ENCODE peak calls at places on chromosomes 2 and 18, in eight cellular contexts. F is CD8-positive, alpha-beta memory T cell; S is right lobe of liver; G is neuronal stem cell; R is body of pancreas; D is mesenchymal stem cell; I is HCT116; N is endodermal cell. U is an unnamed sample.
A peak's percentile ranks its signal among the peaks of the same experiment; 100 is the strongest.

GRCh38 chr18:45617284-45617683 is 2.0 kb downstream of the SLC14A2 start:
- DNase-seq in S (no peak), N (no peak), I (peak; percentile 48), R (peak; percentile 39), F (no peak), D (peak; percentile 47), G (no peak), U (peak; percentile 35)

GRCh38 chr2:33494155-33494779 is 17.8 kb downstream of the RASGRP3 start:
- DNase-seq in S (no peak), D (peak; percentile 62), G (no peak), R (no peak), F (no peak), I (no peak), N (no peak), U (no peak)

GRCh38 chr2:105919826-105920225 is 175.1 kb downstream of the NCK2 start:
- DNase-seq in G (no peak), D (peak; percentile 25), F (peak; percentile 72), R (no peak), I (peak; percentile 62), S (no peak), N (peak; percentile 80), U (no peak)

GRCh38 chr18:75799449-75800330 is 372.2 kb upstream of the SMIM21 start:
- DNase-seq in S (no peak), F (no peak), N (no peak), I (no peak), R (peak; percentile 23), G (no peak), D (peak; percentile 79), U (peak; percentile 97)

GRCh38 chr2:120104002-120104467 is 91.2 kb downstream of the EPB41L5 start:
- DNase-seq in D (peak; percentile 96), G (no peak), N (no peak), R (no peak), I (no peak), F (no peak), S (no peak), U (peak; percentile 90)

GRCh38 chr2:12109363-12110017 is 363.1 kb downstream of the LPIN1 start:
- DNase-seq in S (no peak), G (no peak), F (no peak), N (no peak), I (no peak), D (no peak), R (no peak), U (no peak)

GRCh38 chr2:66477125-66477842 is 42.4 kb downstream of the MEIS1 start:
- DNase-seq in I (no peak), D (peak; percentile 45), S (no peak), R (no peak), N (no peak), G (no peak), F (no peak), U (no peak)

GRCh38 chr18:55105873-55106272 is 146.6 kb upstream of the CCDC68 start:
- DNase-seq in N (no peak), S (no peak), R (no peak), D (no peak), I (no peak), F (no peak), G (no peak), U (no peak)

GRCh38 chr18:63147973-63148372 is 171.6 kb downstream of the BCL2 start:
- DNase-seq in D (no peak), S (no peak), G (no peak), N (no peak), R (no peak), I (no peak), F (no peak), U (no peak)

GRCh38 chr2:168431301-168432024 is 24.6 kb upstream of the CERS6 start:
- DNase-seq in D (no peak), N (no peak), G (no peak), S (no peak), I (no peak), F (no peak), R (no peak), U (no peak)

GRCh38 chr2:75500633-75501032 is 60.1 kb downstream of the EVA1A start:
- DNase-seq in D (no peak), G (no peak), S (no peak), N (no peak), R (no peak), F (no peak), I (no peak), U (no peak)

GRCh38 chr18:35042389-35043066 is 1.3 kb downstream of the MAPRE2 start:
- DNase-seq in S (no peak), G (no peak), I (no peak), D (peak; percentile 29), R (no peak), F (peak; percentile 60), N (no peak), U (no peak)

GRCh38 chr2:46187112-46187618 is 110.0 kb upstream of the EPAS1 start:
- DNase-seq in F (no peak), D (peak; percentile 46), I (no peak), G (no peak), S (peak; percentile 49), R (peak; percentile 83), N (peak; percentile 38), U (peak; percentile 78)

GRCh38 chr2:240391111-240392051 is 44.1 kb upstream of the GPC1 start:
- DNase-seq in S (no peak), D (no peak), F (peak; percentile 42), G (no peak), I (no peak), R (peak; percentile 9), N (peak; percentile 28), U (no peak)

GRCh38 chr2:120613742-120614481 is 121.8 kb upstream of the GLI2 start:
- DNase-seq in G (no peak), S (no peak), I (no peak), N (no peak), F (no peak), D (no peak), R (no peak), U (peak; percentile 22)

DNA sequence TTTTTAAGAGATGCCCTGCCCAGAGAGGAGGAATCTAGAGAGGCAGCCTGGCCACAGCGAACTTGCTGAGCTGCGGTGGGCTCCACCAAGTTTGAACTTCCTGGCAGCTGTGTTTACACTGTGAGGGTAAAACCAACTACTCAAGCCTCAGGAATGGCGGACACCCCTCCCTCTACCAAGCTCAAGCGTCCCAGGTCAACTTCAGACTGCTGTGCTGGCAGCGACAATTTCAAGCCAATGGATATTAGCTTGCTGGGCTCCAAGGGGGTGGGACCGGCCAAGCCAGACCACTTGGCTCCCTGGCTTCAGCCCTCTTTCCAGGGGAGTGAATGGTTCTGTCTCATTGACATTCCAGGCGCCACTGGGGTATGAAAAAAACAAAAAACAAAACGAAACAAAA is 289.4 kb downstream of the KCNS3 start:
- DNase-seq in N (no peak), I (no peak), F (no peak), G (no peak), S (no peak), R (no peak), D (no peak), U (peak; percentile 56)
- H3K4me3 ChIP-seq in N (no peak overlapping the region), I (no peak overlapping the region), F (no peak overlapping the region), G (no peak overlapping the region), S (no peak overlapping the region), R (no peak overlapping the region), D (no peak overlapping the region), U (peak overlapping the region; percentile 13)

DNA sequence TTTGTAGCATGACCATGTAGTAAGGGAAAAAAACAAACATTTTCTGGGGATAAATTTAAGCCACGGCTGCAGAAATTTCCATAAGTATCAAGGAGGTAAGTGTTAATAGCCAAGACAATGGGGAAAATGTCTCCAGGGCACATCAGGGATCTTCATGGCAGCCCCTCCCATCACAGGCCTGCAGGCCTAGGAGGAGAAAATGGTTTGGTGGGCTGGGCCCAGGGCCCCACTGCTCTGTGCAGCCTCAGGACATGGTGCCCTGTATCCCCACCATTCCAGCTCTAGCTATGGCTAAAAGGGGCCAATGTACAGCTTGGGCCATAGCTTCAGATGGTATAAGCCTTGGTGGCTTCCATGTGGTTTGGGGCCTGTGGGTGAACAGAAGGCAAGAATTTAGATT is 271.8 kb downstream of the PID1 start:
- DNase-seq in I (no peak), S (no peak), N (no peak), G (no peak), R (no peak), F (no peak), D (no peak), U (no peak)
- H3K9me3 ChIP-seq in I (no peaks in the 10 kb centered on the region), S (no peaks in the 10 kb centered on the region), N (peaks cover 34% of the 10 kb centered on the region), G (no peaks in the 10 kb centered on the region), R (peaks cover 14% of the 10 kb centered on the region), F (no peaks in the 10 kb centered on the region), D (peaks cover 13% of the 10 kb centered on the region), U (no peaks in the 10 kb centered on the region)

GRCh38 chr2:200309296-200309846 is 2.9 kb downstream of the SPATS2L start:
- DNase-seq in F (no peak), I (no peak), G (no peak), S (no peak), N (no peak), D (no peak), R (no peak), U (no peak)

GRCh38 chr2:200308001-200308400 is 1.5 kb downstream of the SPATS2L start:
- DNase-seq in G (no peak), N (no peak), R (no peak), D (peak; percentile 69), F (no peak), S (no peak), I (no peak), U (peak; percentile 48)

GRCh38 chr2:200308421-200309295 is 2.2 kb downstream of the SPATS2L start:
- DNase-seq in R (no peak), N (no peak), G (no peak), S (no peak), I (no peak), D (peak; percentile 62), F (no peak), U (peak; percentile 49)

GRCh38 chr2:200310545-200310971 is 4.1 kb downstream of the SPATS2L start:
- DNase-seq in F (no peak), G (no peak), S (no peak), I (no peak), N (no peak), R (no peak), D (peak; percentile 69), U (no peak)

GRCh38 chr2:200311139-200311538 is 4.6 kb downstream of the SPATS2L start:
- DNase-seq in S (no peak), R (no peak), F (no peak), I (no peak), N (no peak), G (no peak), D (no peak), U (peak; percentile 9)
- H3K4me1 ChIP-seq in S (no peaks in the 10 kb centered on the region), R (peaks cover 42% of the 10 kb centered on the region), F (peaks cover 1% of the 10 kb centered on the region), I (peaks cover 32% of the 10 kb centered on the region), N (peaks cover 19% of the 10 kb centered on the region), G (peaks cover 26% of the 10 kb centered on the region), D (peaks cover 2% of the 10 kb centered on the region), U (peaks cover 52% of the 10 kb centered on the region)

GRCh38 chr18:61829108-61829507 is 63.7 kb downstream of the RNF152 start:
- DNase-seq in I (no peak), R (no peak), F (no peak), N (no peak), G (no peak), D (no peak), S (no peak), U (no peak)

GRCh38 chr18:61832858-61833257 is 59.9 kb downstream of the RNF152 start:
- DNase-seq in D (no peak), F (no peak), G (no peak), I (no peak), N (no peak), R (no peak), S (no peak), U (no peak)

GRCh38 chr18:61831071-61831470 is 61.7 kb downstream of the RNF152 start:
- DNase-seq in I (no peak), D (peak; percentile 81), S (no peak), F (no peak), G (no peak), R (no peak), N (no peak), U (no peak)

GRCh38 chr18:61833978-61834377 is 58.8 kb downstream of the RNF152 start:
- DNase-seq in F (no peak), G (no peak), S (no peak), D (peak; percentile 62), R (no peak), I (no peak), N (no peak), U (no peak)

GRCh38 chr18:61833387-61833786 is 59.4 kb downstream of the RNF152 start:
- DNase-seq in G (no peak), D (peak; percentile 89), F (no peak), I (no peak), S (no peak), N (no peak), R (no peak), U (peak; percentile 71)
- H3K4me3 ChIP-seq in G (no peak overlapping the region), D (no peak overlapping the region), F (no peak overlapping the region), I (no peak overlapping the region), S (no peak overlapping the region), N (no peak overlapping the region), R (no peak overlapping the region), U (no peak overlapping the region)